ENCODE peak calls at places on chromosomes 3 and 15, in six cellular contexts. U, F, B, E, D and W are unnamed samples.

GRCh38 chr3:120506828-120507774 is 56.3 kb upstream of the FSTL1 start:
- DNase-seq in B (no peak), U (no peak), F (peak), D (no peak), E (peak), W (no peak)

GRCh38 chr15:68383161-68384074 is 48.5 kb downstream of the ITGA11 start:
- DNase-seq in E (peak), U (no peak), D (peak), B (no peak), F (peak), W (peak)

GRCh38 chr3:109985942-109986555 is 648.7 kb upstream of the DPPA4 start:
- DNase-seq in E (peak), F (no peak), B (no peak), U (no peak), D (no peak), W (no peak)

GRCh38 chr15:87547470-87548181 is 708.9 kb downstream of the NTRK3 start:
- DNase-seq in B (no peak), F (no peak), D (no peak), U (no peak), E (peak), W (no peak)

GRCh38 chr3:139281096-139281495 is 62.7 kb upstream of the MRPS22 start:
- DNase-seq in F (no peak), E (peak), D (no peak), U (no peak), B (no peak), W (no peak)

GRCh38 chr15:85788796-85789495 is 5.8 kb downstream of the KLHL25 start:
- DNase-seq in B (no peak), E (no peak), F (no peak), U (no peak), D (no peak), W (no peak)

GRCh38 chr15:38613085-38613484 is 48.5 kb upstream of the RASGRP1 start:
- DNase-seq in B (no peak), D (peak), E (no peak), F (no peak), U (no peak), W (no peak)

GRCh38 chr3:10983219-10983916 is 9.2 kb upstream of the SLC6A1 start:
- DNase-seq in E (peak), F (peak), B (no peak), U (no peak), D (no peak), W (no peak)

GRCh38 chr3:129597087-129597791 is 9.2 kb downstream of the PLXND1 start:
- DNase-seq in B (no peak), E (peak), D (no peak), F (peak), U (peak), W (no peak)

GRCh38 chr3:45553469-45553974 is 41.0 kb upstream of the LIMD1 start:
- DNase-seq in E (peak), U (peak), B (no peak), D (no peak), F (peak), W (peak)